ENCODE peak calls at places on chromosomes 11 and 22, in five cellular contexts. M is HT-29; G is CD8-positive, alpha-beta T cell; H is IMR-90; I is LoVo. S is an unnamed sample.

GRCh38 chr11:112004389-112004788 is 20.8 kb upstream of the DLAT start:
- DNase-seq in G (peak), M (peak), I (no peak), H (no peak), S (no peak)

GRCh38 chr22:37012262-37012904 is 6.9 kb downstream of the TST start:
- DNase-seq in H (no peak), M (no peak), I (peak), G (no peak), S (peak)

GRCh38 chr11:1078191-1078601 is 3.5 kb downstream of the MUC2 start:
- DNase-seq in M (no peak), H (no peak), G (no peak), I (no peak), S (no peak)

GRCh38 chr11:59550842-59551650 is 39.7 kb downstream of the OR4D9 start:
- DNase-seq in G (peak), H (peak), M (peak), I (peak), S (peak)

GRCh38 chr11:95150977-95151684 is 61.5 kb downstream of the ENDOD1 start:
- DNase-seq in M (peak), I (peak), H (peak), G (peak), S (peak)

GRCh38 chr11:46675288-46675851 is 25.0 kb downstream of the ARHGAP1 start:
- DNase-seq in H (peak), M (peak), G (no peak), I (no peak), S (peak)

GRCh38 chr11:45553401-45553936 is 112.0 kb downstream of the CHST1 start:
- DNase-seq in I (no peak), M (no peak), G (no peak), H (no peak), S (no peak)

GRCh38 chr22:28462041-28462440 is 217.6 kb downstream of the TTC28 start:
- DNase-seq in M (no peak), G (no peak), H (no peak), I (no peak), S (no peak)

GRCh38 chr11:109197656-109198055 is 224.3 kb upstream of the C11orf87 start:
- DNase-seq in I (no peak), H (peak), G (no peak), M (no peak), S (no peak)

GRCh38 chr22:46933526-46933925 is 171.1 kb downstream of the TBC1D22A start:
- DNase-seq in M (no peak), G (no peak), H (no peak), I (no peak), S (no peak)

GRCh38 chr22:46065733-46066454 is 84.4 kb upstream of the PPARA start:
- DNase-seq in I (no peak), M (peak), G (no peak), H (no peak), S (no peak)

GRCh38 chr22:43066844-43067385 is 22.3 kb downstream of the TTLL1 start:
- DNase-seq in I (peak), G (no peak), H (peak), M (peak), S (no peak)

GRCh38 chr22:24952837-24953293 is 349 bp downstream of the KIAA1671 start:
- DNase-seq in H (peak), M (peak), I (peak), G (no peak), S (peak)

GRCh38 chr22:27393371-27393770 is 408.2 kb downstream of the MN1 start:
- DNase-seq in I (no peak), G (no peak), H (no peak), M (no peak), S (no peak)

GRCh38 chr11:73532310-73532709 is 65.6 kb downstream of the FAM168A start:
- DNase-seq in M (no peak), H (peak), I (no peak), G (no peak), S (no peak)

GRCh38 chr22:20569059-20570058 is 61.9 kb downstream of the MED15 start:
- DNase-seq in G (peak), M (peak), H (peak), I (peak), S (peak)

GRCh38 chr11:116061322-116061721 is 557.1 kb upstream of the CADM1 start:
- DNase-seq in M (no peak), I (no peak), G (no peak), H (no peak), S (no peak)

GRCh38 chr22:43432883-43433415 is 21.1 kb downstream of the MPPED1 start:
- DNase-seq in G (no peak), M (no peak), I (no peak), H (no peak), S (no peak)

GRCh38 chr11:127815316-127815715 is 772.0 kb downstream of the ETS1 start:
- DNase-seq in G (no peak), M (no peak), I (no peak), H (no peak), S (no peak)

S was measured in small intestine.